ENCODE peak calls at places on chromosomes 6 and 20, in eight cellular contexts. One of them, this sample, is unnamed. For H3K36me3, the result is how much of the 10 kb centered on the place peaks cover.

GRCh38 chr6:151452750-151453427 is 963 bp upstream of the RMND1 start:
- DNase-seq in colonic mucosa: peak
- DNase-seq in neuronal stem cell: no peak
- DNase-seq in WERI-Rb-1: no peak
- DNase-seq in lung: peak
- DNase-seq in uterus: peak
- DNase-seq in GM23248: peak
- DNase-seq in tibial artery: peak
- DNase-seq in this sample: no peak

GRCh38 chr6:155088856-155089255 is 93.7 kb downstream of the TIAM2 start:
- DNase-seq in colonic mucosa: no peak
- DNase-seq in neuronal stem cell: no peak
- DNase-seq in WERI-Rb-1: no peak
- DNase-seq in lung: no peak
- DNase-seq in uterus: no peak
- DNase-seq in GM23248: no peak
- DNase-seq in tibial artery: no peak
- DNase-seq in this sample: no peak

GRCh38 chr6:4936681-4937041 is 67.2 kb downstream of the RPP40 start:
- DNase-seq in colonic mucosa: no peak
- DNase-seq in neuronal stem cell: no peak
- DNase-seq in WERI-Rb-1: no peak
- DNase-seq in lung: no peak
- DNase-seq in uterus: no peak
- DNase-seq in GM23248: peak
- DNase-seq in tibial artery: no peak
- DNase-seq in this sample: no peak

GRCh38 chr6:2403546-2403945 is 158.1 kb upstream of the GMDS start:
- DNase-seq in colonic mucosa: peak
- DNase-seq in neuronal stem cell: no peak
- DNase-seq in WERI-Rb-1: no peak
- DNase-seq in lung: no peak
- DNase-seq in uterus: no peak
- DNase-seq in GM23248: no peak
- DNase-seq in tibial artery: no peak
- DNase-seq in this sample: no peak

GRCh38 chr20:47198254-47198671 is 158.2 kb downstream of the ZMYND8 start:
- DNase-seq in colonic mucosa: no peak
- DNase-seq in neuronal stem cell: no peak
- DNase-seq in WERI-Rb-1: no peak
- DNase-seq in lung: no peak
- DNase-seq in uterus: no peak
- DNase-seq in GM23248: peak
- DNase-seq in tibial artery: no peak
- DNase-seq in this sample: no peak

GRCh38 chr6:84183430-84183829 is 44.0 kb downstream of the CEP162 start:
- DNase-seq in colonic mucosa: no peak
- DNase-seq in neuronal stem cell: no peak
- DNase-seq in WERI-Rb-1: no peak
- DNase-seq in lung: no peak
- DNase-seq in uterus: no peak
- DNase-seq in GM23248: no peak
- DNase-seq in tibial artery: no peak
- DNase-seq in this sample: no peak

GRCh38 chr6:91691449-91691848 is 1104.6 kb upstream of the MAP3K7 start:
- DNase-seq in colonic mucosa: no peak
- DNase-seq in neuronal stem cell: no peak
- DNase-seq in WERI-Rb-1: no peak
- DNase-seq in lung: no peak
- DNase-seq in uterus: no peak
- DNase-seq in GM23248: no peak
- DNase-seq in tibial artery: no peak
- DNase-seq in this sample: no peak

GRCh38 chr20:5309971-5310370 is 6.8 kb downstream of the PROKR2 start:
- DNase-seq in colonic mucosa: no peak
- DNase-seq in neuronal stem cell: no peak
- DNase-seq in WERI-Rb-1: no peak
- DNase-seq in lung: no peak
- DNase-seq in uterus: no peak
- DNase-seq in GM23248: no peak
- DNase-seq in tibial artery: no peak
- DNase-seq in this sample: no peak

GRCh38 chr6:1686117-1687098 is 76.7 kb downstream of the FOXC1 start:
- DNase-seq in colonic mucosa: no peak
- DNase-seq in neuronal stem cell: no peak
- DNase-seq in WERI-Rb-1: no peak
- DNase-seq in lung: peak
- DNase-seq in uterus: no peak
- DNase-seq in GM23248: peak
- DNase-seq in tibial artery: peak
- DNase-seq in this sample: no peak

GRCh38 chr6:157424491-157425020 is 43.6 kb downstream of the ZDHHC14 start:
- DNase-seq in colonic mucosa: no peak
- DNase-seq in neuronal stem cell: no peak
- DNase-seq in WERI-Rb-1: no peak
- DNase-seq in lung: no peak
- DNase-seq in uterus: no peak
- DNase-seq in GM23248: no peak
- DNase-seq in tibial artery: no peak
- DNase-seq in this sample: no peak

GRCh38 chr6:157429248-157429647 is 48.3 kb downstream of the ZDHHC14 start:
- DNase-seq in colonic mucosa: no peak
- DNase-seq in neuronal stem cell: no peak
- DNase-seq in WERI-Rb-1: no peak
- DNase-seq in lung: no peak
- DNase-seq in uterus: no peak
- DNase-seq in GM23248: no peak
- DNase-seq in tibial artery: no peak
- DNase-seq in this sample: no peak

GRCh38 chr6:157428418-157429202 is 47.6 kb downstream of the ZDHHC14 start:
- DNase-seq in colonic mucosa: no peak
- DNase-seq in neuronal stem cell: no peak
- DNase-seq in WERI-Rb-1: no peak
- DNase-seq in lung: no peak
- DNase-seq in uterus: no peak
- DNase-seq in GM23248: peak
- DNase-seq in tibial artery: no peak
- DNase-seq in this sample: no peak

GRCh38 chr6:157430834-157431233 is 49.8 kb downstream of the ZDHHC14 start:
- DNase-seq in colonic mucosa: no peak
- DNase-seq in neuronal stem cell: no peak
- DNase-seq in WERI-Rb-1: peak
- DNase-seq in lung: no peak
- DNase-seq in uterus: no peak
- DNase-seq in GM23248: no peak
- DNase-seq in tibial artery: no peak
- DNase-seq in this sample: no peak

DNA sequence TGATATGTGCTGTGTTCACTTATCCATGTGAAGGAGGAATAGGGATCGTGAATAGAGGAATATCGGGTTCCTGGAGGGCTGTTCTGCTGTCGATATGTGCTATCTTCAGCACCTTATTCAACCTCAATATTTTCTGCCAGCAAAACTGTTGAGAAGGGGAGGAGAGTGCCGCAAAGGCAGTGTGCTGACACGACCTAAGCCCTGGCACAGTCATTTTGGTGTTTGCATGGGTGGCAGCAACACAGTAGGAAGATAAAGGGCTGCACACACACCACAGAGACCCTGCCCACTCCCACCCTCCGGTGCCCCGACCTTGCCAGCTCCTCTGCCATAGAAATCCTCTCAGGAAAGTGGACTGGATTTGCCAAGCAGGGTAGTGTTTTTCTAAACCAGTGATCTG is 47.0 kb downstream of the ZDHHC14 start:
- DNase-seq in colonic mucosa: no peak
- DNase-seq in neuronal stem cell: no peak
- DNase-seq in WERI-Rb-1: no peak
- DNase-seq in lung: no peak
- DNase-seq in uterus: no peak
- DNase-seq in GM23248: no peak
- DNase-seq in tibial artery: no peak
- DNase-seq in this sample: no peak
- H3K36me3 ChIP-seq in colonic mucosa: under half
- H3K36me3 ChIP-seq in neuronal stem cell: under half
- H3K36me3 ChIP-seq in WERI-Rb-1: under half
- H3K36me3 ChIP-seq in lung: under half
- H3K36me3 ChIP-seq in uterus: under half
- H3K36me3 ChIP-seq in GM23248: under half
- H3K36me3 ChIP-seq in tibial artery: under half
- H3K36me3 ChIP-seq in this sample: under half

DNA sequence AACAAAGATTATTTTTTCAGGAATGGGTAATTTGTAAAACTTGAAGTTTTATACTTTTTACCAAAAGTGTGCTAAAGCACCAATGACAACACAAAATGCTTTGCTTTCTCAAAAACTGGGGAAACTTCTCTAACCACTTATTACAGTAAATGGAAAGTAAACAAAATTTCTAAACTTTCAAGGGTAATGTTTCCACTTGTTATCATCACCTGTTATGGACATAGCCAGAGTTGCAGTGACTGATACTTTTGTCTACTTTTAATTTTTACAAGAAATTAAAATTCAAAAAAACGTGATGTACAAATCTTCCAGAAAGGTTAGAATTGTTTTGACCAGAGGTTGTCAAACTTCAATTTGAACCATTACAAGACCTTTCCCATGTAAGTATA is 99.9 kb downstream of the JAG1 start:
- DNase-seq in colonic mucosa: no peak
- DNase-seq in neuronal stem cell: no peak
- DNase-seq in WERI-Rb-1: no peak
- DNase-seq in lung: no peak
- DNase-seq in uterus: no peak
- DNase-seq in GM23248: no peak
- DNase-seq in tibial artery: no peak
- DNase-seq in this sample: no peak
- H3K27ac ChIP-seq in colonic mucosa: no peak
- H3K27ac ChIP-seq in neuronal stem cell: no peak
- H3K27ac ChIP-seq in WERI-Rb-1: no peak
- H3K27ac ChIP-seq in lung: no peak
- H3K27ac ChIP-seq in uterus: no peak
- H3K27ac ChIP-seq in GM23248: no peak
- H3K27ac ChIP-seq in tibial artery: peak
- H3K27ac ChIP-seq in this sample: no peak

GRCh38 chr6:36499918-36500317 is 47.4 kb downstream of the STK38 start:
- DNase-seq in colonic mucosa: no peak
- DNase-seq in neuronal stem cell: no peak
- DNase-seq in WERI-Rb-1: no peak
- DNase-seq in lung: no peak
- DNase-seq in uterus: no peak
- DNase-seq in GM23248: no peak
- DNase-seq in tibial artery: no peak
- DNase-seq in this sample: no peak

GRCh38 chr6:36504982-36505381 is 42.3 kb downstream of the STK38 start:
- DNase-seq in colonic mucosa: no peak
- DNase-seq in neuronal stem cell: no peak
- DNase-seq in WERI-Rb-1: no peak
- DNase-seq in lung: no peak
- DNase-seq in uterus: no peak
- DNase-seq in GM23248: peak
- DNase-seq in tibial artery: no peak
- DNase-seq in this sample: no peak

GRCh38 chr6:36506617-36507016 is 40.7 kb downstream of the STK38 start:
- DNase-seq in colonic mucosa: no peak
- DNase-seq in neuronal stem cell: no peak
- DNase-seq in WERI-Rb-1: no peak
- DNase-seq in lung: no peak
- DNase-seq in uterus: no peak
- DNase-seq in GM23248: no peak
- DNase-seq in tibial artery: no peak
- DNase-seq in this sample: no peak

GRCh38 chr6:36505744-36506534 is 41.3 kb downstream of the STK38 start:
- DNase-seq in colonic mucosa: no peak
- DNase-seq in neuronal stem cell: no peak
- DNase-seq in WERI-Rb-1: no peak
- DNase-seq in lung: no peak
- DNase-seq in uterus: no peak
- DNase-seq in GM23248: no peak
- DNase-seq in tibial artery: no peak
- DNase-seq in this sample: no peak

DNA sequence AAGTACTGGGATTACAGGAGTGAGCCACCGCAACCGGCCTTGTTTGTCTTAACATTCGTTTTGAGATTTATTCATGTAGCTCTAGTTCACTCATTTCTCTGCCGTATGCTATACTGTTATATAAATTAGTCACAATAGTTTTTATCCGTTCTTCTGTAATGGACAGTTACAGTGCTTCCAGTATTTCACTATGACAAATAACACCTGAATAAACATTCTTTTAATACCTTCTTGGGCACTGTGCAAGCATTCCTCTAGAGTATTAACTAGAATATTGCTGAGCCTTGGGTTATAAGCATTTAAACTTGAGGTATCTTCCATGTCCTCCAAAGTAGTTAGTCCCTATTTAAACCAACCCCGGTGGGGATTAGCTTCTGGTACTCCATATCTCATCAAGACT is 45.6 kb downstream of the STK38 start:
- DNase-seq in colonic mucosa: no peak
- DNase-seq in neuronal stem cell: no peak
- DNase-seq in WERI-Rb-1: no peak
- DNase-seq in lung: no peak
- DNase-seq in uterus: no peak
- DNase-seq in GM23248: no peak
- DNase-seq in tibial artery: no peak
- DNase-seq in this sample: no peak
- H3K36me3 ChIP-seq in colonic mucosa: under half
- H3K36me3 ChIP-seq in neuronal stem cell: half or more
- H3K36me3 ChIP-seq in WERI-Rb-1: half or more
- H3K36me3 ChIP-seq in lung: under half
- H3K36me3 ChIP-seq in uterus: under half
- H3K36me3 ChIP-seq in GM23248: under half
- H3K36me3 ChIP-seq in tibial artery: half or more
- H3K36me3 ChIP-seq in this sample: half or more

DNA sequence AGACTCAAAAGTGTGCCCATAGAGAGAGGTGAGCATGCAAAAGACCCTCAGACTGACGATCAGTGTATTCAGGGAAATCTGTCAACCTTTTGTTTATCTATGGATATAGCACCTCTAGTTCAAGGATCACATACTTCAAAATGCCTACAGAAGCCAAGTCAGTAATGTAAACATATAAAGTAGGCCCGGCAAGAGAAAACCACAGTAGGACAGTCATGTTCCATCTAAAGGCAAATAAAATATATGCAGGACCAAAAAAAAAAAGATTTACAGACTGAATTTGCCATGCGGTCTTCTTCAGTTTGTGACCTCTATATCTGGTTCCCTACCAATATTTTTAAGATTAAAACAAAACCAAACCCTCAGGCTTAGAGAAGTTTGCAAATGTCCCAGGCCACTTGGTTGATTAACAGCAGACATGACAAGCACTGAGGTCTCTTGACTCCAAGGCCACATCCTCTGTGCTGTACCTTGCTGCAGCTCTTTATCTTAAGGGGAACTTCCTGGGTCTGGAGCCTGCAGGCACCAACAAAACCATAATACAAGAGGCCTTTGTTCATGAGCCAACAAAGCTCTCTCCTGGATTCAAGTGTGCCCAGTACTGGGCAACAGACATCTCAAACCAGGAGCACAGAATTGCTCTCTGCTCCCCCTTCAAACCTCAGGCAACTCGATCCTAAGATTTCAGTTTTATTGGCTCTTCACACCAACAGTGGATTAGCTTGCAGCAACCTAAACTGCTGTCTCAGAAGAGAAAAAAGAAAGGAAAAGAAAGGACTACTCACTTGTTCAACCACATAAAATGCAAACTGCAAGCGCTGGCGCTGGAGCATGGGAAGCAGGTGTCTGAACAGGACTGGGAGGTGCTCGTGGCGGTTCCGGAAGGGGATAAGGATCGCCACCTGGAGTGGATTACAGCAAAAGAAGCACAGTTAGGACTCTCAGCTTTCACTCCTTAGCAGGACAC is 71.7 kb downstream of the B4GALT5 start:
- DNase-seq in colonic mucosa: peak
- DNase-seq in neuronal stem cell: no peak
- DNase-seq in WERI-Rb-1: peak
- DNase-seq in lung: no peak
- DNase-seq in uterus: no peak
- DNase-seq in GM23248: no peak
- DNase-seq in tibial artery: no peak
- DNase-seq in this sample: no peak
- H3K27ac ChIP-seq in colonic mucosa: peak
- H3K27ac ChIP-seq in neuronal stem cell: peak
- H3K27ac ChIP-seq in WERI-Rb-1: peak
- H3K27ac ChIP-seq in lung: peak
- H3K27ac ChIP-seq in uterus: no peak
- H3K27ac ChIP-seq in GM23248: no peak
- H3K27ac ChIP-seq in tibial artery: no peak
- H3K27ac ChIP-seq in this sample: no peak

This sample was measured in esophagus muscularis mucosa.